ENCODE peak calls at places on chromosomes 3 and 15, in nine cellular contexts. T, U, O, Z, B, K, X, L and F are unnamed samples.

GRCh38 chr15:74543583-74543982 is 2.6 kb downstream of the ARID3B start:
- DNase-seq in T (no peak), U (no peak), O (no peak), Z (no peak), B (no peak), K (no peak), X (no peak), L (no peak), F (no peak)

GRCh38 chr15:37095197-37095992 is 5.0 kb downstream of the MEIS2 start:
- DNase-seq in T (no peak), U (no peak), O (no peak), Z (no peak), B (no peak), K (peak), X (no peak), L (no peak), F (peak)

GRCh38 chr3:183710231-183710630 is 12.6 kb downstream of the YEATS2 start:
- DNase-seq in T (no peak), U (no peak), O (no peak), Z (no peak), B (no peak), K (no peak), X (no peak), L (no peak), F (no peak)

GRCh38 chr15:60095711-60096110 is 91.6 kb downstream of the FOXB1 start:
- DNase-seq in T (no peak), U (no peak), O (no peak), Z (no peak), B (no peak), K (no peak), X (peak), L (no peak), F (no peak)

GRCh38 chr15:33865416-33865815 is 102.9 kb upstream of the CHRM5 start:
- DNase-seq in T (no peak), U (no peak), O (no peak), Z (no peak), B (peak), K (no peak), X (peak), L (no peak), F (no peak)

GRCh38 chr3:197854596-197855343 is 63.7 kb downstream of the LRCH3 start:
- DNase-seq in T (no peak), U (no peak), O (no peak), Z (no peak), B (peak), K (no peak), X (peak), L (no peak), F (no peak)

GRCh38 chr3:188821998-188822397 is 349.8 kb upstream of the TPRG1 start:
- DNase-seq in T (no peak), U (no peak), O (no peak), Z (no peak), B (no peak), K (no peak), X (no peak), L (no peak), F (no peak)

GRCh38 chr3:11530153-11530721 is 113.5 kb downstream of the VGLL4 start:
- DNase-seq in T (no peak), U (peak), O (peak), Z (no peak), B (peak), K (peak), X (peak), L (no peak), F (no peak)

GRCh38 chr3:35946857-35947514 is 307.7 kb downstream of the ARPP21 start:
- DNase-seq in T (peak), U (no peak), O (no peak), Z (no peak), B (no peak), K (no peak), X (no peak), L (no peak), F (no peak)

GRCh38 chr3:95327478-95327877 is 1264.6 kb downstream of the NSUN3 start:
- DNase-seq in T (no peak), U (no peak), O (no peak), Z (no peak), B (no peak), K (no peak), X (no peak), L (no peak), F (no peak)

GRCh38 chr3:53024315-53024714 is 21.6 kb downstream of the SFMBT1 start:
- DNase-seq in T (no peak), U (no peak), O (no peak), Z (no peak), B (no peak), K (no peak), X (no peak), L (no peak), F (no peak)

GRCh38 chr15:47124430-47125102 is 592.7 kb upstream of the SEMA6D start:
- DNase-seq in T (no peak), U (no peak), O (no peak), Z (no peak), B (no peak), K (no peak), X (no peak), L (no peak), F (no peak)

GRCh38 chr15:70587896-70588567 is 175.3 kb downstream of the UACA start:
- DNase-seq in T (no peak), U (no peak), O (no peak), Z (no peak), B (no peak), K (no peak), X (no peak), L (no peak), F (no peak)

GRCh38 chr3:105619651-105620050 is 249.2 kb downstream of the CBLB start:
- DNase-seq in T (no peak), U (no peak), O (no peak), Z (no peak), B (no peak), K (no peak), X (no peak), L (no peak), F (no peak)

GRCh38 chr3:42148982-42149432 is 57.9 kb downstream of the TRAK1 start:
- DNase-seq in T (peak), U (peak), O (peak), Z (peak), B (peak), K (peak), X (peak), L (peak), F (no peak)

GRCh38 chr15:85329561-85330421 is 50.6 kb upstream of the AKAP13 start:
- DNase-seq in T (peak), U (no peak), O (no peak), Z (peak), B (peak), K (peak), X (peak), L (no peak), F (no peak)

GRCh38 chr3:66985336-66985920 is 12.7 kb upstream of the KBTBD8 start:
- DNase-seq in T (no peak), U (no peak), O (no peak), Z (no peak), B (no peak), K (no peak), X (no peak), L (no peak), F (no peak)

GRCh38 chr15:62124953-62125263 is 40.2 kb downstream of the C2CD4B start:
- DNase-seq in T (no peak), U (no peak), O (no peak), Z (no peak), B (no peak), K (no peak), X (no peak), L (no peak), F (no peak)

GRCh38 chr3:149214702-149215101 is 6.9 kb downstream of the CP start:
- DNase-seq in T (peak), U (no peak), O (no peak), Z (no peak), B (no peak), K (no peak), X (no peak), L (no peak), F (no peak)

GRCh38 chr3:183548262-183548769 is 7.2 kb downstream of the KLHL6 start:
- DNase-seq in T (no peak), U (no peak), O (no peak), Z (no peak), B (peak), K (no peak), X (peak), L (no peak), F (no peak)

GRCh38 chr15:52710050-52710709 is 31.0 kb upstream of the ATOSA start:
- DNase-seq in T (no peak), U (no peak), O (no peak), Z (no peak), B (no peak), K (no peak), X (no peak), L (no peak), F (no peak)

GRCh38 chr3:125156491-125156890 is 56.1 kb downstream of the SLC12A8 start:
- DNase-seq in T (no peak), U (no peak), O (no peak), Z (no peak), B (no peak), K (no peak), X (no peak), L (no peak), F (no peak)

GRCh38 chr3:194140520-194141414 is 4.8 kb downstream of the HES1 start:
- DNase-seq in T (peak), U (peak), O (peak), Z (peak), B (no peak), K (peak), X (peak), L (peak), F (peak)

GRCh38 chr3:107260221-107260620 is 117.0 kb upstream of the CCDC54 start:
- DNase-seq in T (no peak), U (no peak), O (no peak), Z (no peak), B (peak), K (no peak), X (no peak), L (no peak), F (no peak)

GRCh38 chr3:125671461-125672243 is 76.4 kb upstream of the OSBPL11 start:
- DNase-seq in T (no peak), U (no peak), O (no peak), Z (no peak), B (no peak), K (no peak), X (no peak), L (no peak), F (no peak)

GRCh38 chr3:32575451-32575850 is 4.8 kb upstream of the DYNC1LI1 start:
- DNase-seq in T (no peak), U (no peak), O (no peak), Z (no peak), B (peak), K (no peak), X (no peak), L (no peak), F (no peak)

GRCh38 chr3:171230857-171231256 is 204.3 kb upstream of the SLC2A2 start:
- DNase-seq in T (no peak), U (no peak), O (no peak), Z (no peak), B (no peak), K (no peak), X (peak), L (no peak), F (no peak)

GRCh38 chr3:25033407-25034029 is 394.5 kb upstream of the RARB start:
- DNase-seq in T (peak), U (no peak), O (no peak), Z (peak), B (peak), K (peak), X (peak), L (peak), F (no peak)

GRCh38 chr15:78374436-78375393 is 34.6 kb downstream of the CRABP1 start:
- DNase-seq in T (peak), U (no peak), O (no peak), Z (no peak), B (no peak), K (no peak), X (no peak), L (peak), F (no peak)

GRCh38 chr15:77864211-77865105 is 213.1 kb downstream of the TBC1D2B start:
- DNase-seq in T (no peak), U (peak), O (no peak), Z (no peak), B (no peak), K (no peak), X (no peak), L (no peak), F (peak)

GRCh38 chr3:123732447-123732846 is 147.6 kb upstream of the HACD2 start:
- DNase-seq in T (no peak), U (no peak), O (no peak), Z (no peak), B (peak), K (no peak), X (no peak), L (no peak), F (no peak)

GRCh38 chr15:57393081-57393480 is 16.8 kb downstream of the CGNL1 start:
- DNase-seq in T (no peak), U (no peak), O (no peak), Z (no peak), B (no peak), K (no peak), X (no peak), L (no peak), F (no peak)

GRCh38 chr15:41949400-41950126 is 22.8 kb downstream of the EHD4 start:
- DNase-seq in T (no peak), U (no peak), O (no peak), Z (no peak), B (no peak), K (no peak), X (peak), L (no peak), F (no peak)

GRCh38 chr15:38316311-38316710 is 63.7 kb downstream of the SPRED1 start:
- DNase-seq in T (no peak), U (no peak), O (no peak), Z (no peak), B (no peak), K (no peak), X (no peak), L (no peak), F (no peak)

GRCh38 chr3:57597973-57598351 is 818 bp upstream of the ARF4 start:
- DNase-seq in T (no peak), U (no peak), O (no peak), Z (no peak), B (no peak), K (no peak), X (no peak), L (peak), F (no peak)

GRCh38 chr15:22955544-22956085 is 24.6 kb downstream of the CYFIP1 start:
- DNase-seq in T (no peak), U (peak), O (no peak), Z (no peak), B (no peak), K (no peak), X (no peak), L (no peak), F (no peak)

DNA sequence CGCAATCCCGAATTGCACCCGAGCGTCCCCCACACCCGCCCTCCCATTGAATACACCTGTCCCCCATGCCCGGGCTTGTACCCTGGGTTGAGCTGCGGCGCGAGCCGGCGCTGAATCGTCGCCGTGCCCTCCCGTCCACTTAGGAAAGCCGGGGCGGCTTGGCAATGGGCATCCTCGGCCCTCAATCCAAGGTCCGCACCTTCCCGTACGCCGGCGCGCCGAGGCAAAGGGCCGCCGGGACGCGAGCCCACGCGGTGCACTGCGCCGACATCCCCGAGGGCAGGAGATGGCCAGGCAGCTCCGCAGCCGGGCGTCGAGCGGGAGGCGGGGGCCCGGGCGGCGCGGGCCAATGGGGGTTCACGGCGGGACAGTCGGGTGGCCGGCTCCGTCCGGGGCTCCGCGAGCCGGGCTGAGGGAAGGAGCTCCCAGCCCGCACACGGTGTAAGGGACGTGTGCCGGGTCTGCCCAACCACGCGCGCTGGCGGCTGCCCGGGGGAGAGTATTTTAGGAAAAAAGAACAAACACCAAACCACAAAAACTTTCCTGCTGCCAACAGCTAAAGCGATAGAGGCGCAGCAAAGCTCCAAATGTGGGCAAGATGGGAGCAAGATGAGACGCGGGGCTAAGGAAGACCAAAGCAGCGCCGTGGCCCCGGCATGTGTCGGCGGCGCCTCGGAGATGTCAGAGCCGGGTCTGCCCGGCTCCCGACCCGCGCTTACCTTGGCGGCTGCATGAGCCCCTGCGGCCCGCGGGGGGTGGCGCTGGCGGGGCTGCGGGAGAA is 621 bp downstream of the RGMA start:
- DNase-seq in T (no peak), U (peak), O (peak), Z (peak), B (peak), K (peak), X (peak), L (no peak), F (peak)
- H3K27ac ChIP-seq in T (peak), U (peak), O (peak), Z (peak), B (no peak), K (peak), X (no peak), L (peak), F (no peak)

GRCh38 chr3:54861248-54862067 is 66.4 kb downstream of the LRTM1 start:
- DNase-seq in T (no peak), U (no peak), O (no peak), Z (peak), B (no peak), K (no peak), X (peak), L (no peak), F (no peak)
- H3K27ac ChIP-seq in T (no peak), U (no peak), O (no peak), Z (no peak), B (no peak), K (peak), X (no peak), L (no peak), F (no peak)

DNA sequence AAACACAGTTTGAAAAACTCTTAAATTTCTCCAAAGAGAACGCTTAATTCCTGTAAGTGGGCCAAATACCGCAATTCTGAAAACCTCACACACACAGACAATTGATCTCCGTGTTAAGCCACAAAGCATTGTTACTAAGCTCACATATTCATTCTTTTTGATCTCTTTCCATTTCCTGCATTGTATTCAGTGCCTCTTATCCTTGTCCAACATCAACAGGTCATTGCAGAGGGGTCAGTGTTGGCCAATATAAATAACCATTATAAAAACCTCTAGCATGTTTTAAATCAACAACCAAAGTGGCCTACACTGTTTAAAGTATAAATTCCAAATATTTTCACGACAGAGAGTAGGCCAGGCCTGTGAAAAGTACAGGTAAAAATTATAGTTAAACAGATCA is 171.1 kb downstream of the PDZRN3 start:
- DNase-seq in T (no peak), U (no peak), O (no peak), Z (no peak), B (peak), K (no peak), X (peak), L (no peak), F (no peak)
- H3K27ac ChIP-seq in T (no peak), U (peak), O (no peak), Z (no peak), B (no peak), K (no peak), X (no peak), L (no peak), F (no peak)

GRCh38 chr3:12656850-12657249 is 7.1 kb downstream of the RAF1 start:
- DNase-seq in T (no peak), U (no peak), O (no peak), Z (no peak), B (no peak), K (no peak), X (no peak), L (no peak), F (no peak)

GRCh38 chr3:12658593-12659058 is 5.3 kb downstream of the RAF1 start:
- DNase-seq in T (no peak), U (no peak), O (no peak), Z (no peak), B (peak), K (no peak), X (peak), L (no peak), F (no peak)

GRCh38 chr3:12660196-12660595 is 3.7 kb downstream of the RAF1 start:
- DNase-seq in T (no peak), U (no peak), O (no peak), Z (no peak), B (no peak), K (no peak), X (no peak), L (no peak), F (no peak)

GRCh38 chr3:12661926-12662592 is 1.9 kb downstream of the RAF1 start:
- DNase-seq in T (no peak), U (no peak), O (no peak), Z (no peak), B (no peak), K (no peak), X (no peak), L (no peak), F (no peak)

GRCh38 chr3:12659316-12660015 is 4.5 kb downstream of the RAF1 start:
- DNase-seq in T (no peak), U (no peak), O (no peak), Z (no peak), B (peak), K (no peak), X (peak), L (no peak), F (no peak)
- H3K27ac ChIP-seq in T (no peak), U (peak), O (peak), Z (peak), B (peak), K (peak), X (peak), L (peak), F (no peak)

GRCh38 chr3:150748648-150749047 is 14.3 kb downstream of the SIAH2 start:
- DNase-seq in T (no peak), U (no peak), O (no peak), Z (no peak), B (no peak), K (no peak), X (no peak), L (no peak), F (no peak)
- H3K27ac ChIP-seq in T (no peak), U (no peak), O (no peak), Z (no peak), B (no peak), K (no peak), X (no peak), L (peak), F (peak)

GRCh38 chr3:30660128-30660525 is 53.7 kb downstream of the TGFBR2 start:
- DNase-seq in T (no peak), U (no peak), O (no peak), Z (no peak), B (no peak), K (no peak), X (no peak), L (no peak), F (no peak)

GRCh38 chr3:30658328-30659052 is 52.1 kb downstream of the TGFBR2 start:
- DNase-seq in T (no peak), U (no peak), O (no peak), Z (no peak), B (peak), K (no peak), X (peak), L (no peak), F (no peak)

GRCh38 chr3:30656624-30657141 is 50.3 kb downstream of the TGFBR2 start:
- DNase-seq in T (no peak), U (no peak), O (no peak), Z (no peak), B (no peak), K (no peak), X (no peak), L (no peak), F (no peak)

GRCh38 chr3:30659270-30660127 is 53.1 kb downstream of the TGFBR2 start:
- DNase-seq in T (no peak), U (no peak), O (no peak), Z (no peak), B (peak), K (no peak), X (peak), L (no peak), F (no peak)

GRCh38 chr3:30657914-30658313 is 51.5 kb downstream of the TGFBR2 start:
- DNase-seq in T (no peak), U (no peak), O (no peak), Z (no peak), B (peak), K (no peak), X (peak), L (no peak), F (no peak)
- H3K27ac ChIP-seq in T (peak), U (peak), O (peak), Z (peak), B (peak), K (peak), X (peak), L (peak), F (peak)

DNA sequence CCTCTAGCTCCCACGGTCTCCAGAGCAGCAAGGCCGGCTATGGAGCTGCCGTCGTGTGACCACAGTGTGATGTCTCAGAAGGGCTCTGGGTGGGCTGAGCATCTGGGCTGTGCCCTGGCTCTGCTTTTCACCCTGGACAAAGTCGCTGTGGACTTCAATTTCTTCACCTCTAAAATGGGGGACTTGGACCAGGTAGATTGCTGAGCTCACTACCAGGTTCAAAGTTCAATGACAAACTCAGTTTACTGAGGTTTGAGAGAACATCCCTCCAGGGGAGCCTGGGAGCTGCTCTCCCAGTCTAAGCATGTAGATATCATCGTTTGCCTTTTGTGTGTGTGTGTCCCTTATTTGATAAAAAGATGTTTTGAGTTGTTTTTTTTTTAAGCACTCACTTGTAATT is 25.1 kb downstream of the RLBP1 start:
- DNase-seq in T (no peak), U (no peak), O (no peak), Z (no peak), B (no peak), K (no peak), X (no peak), L (no peak), F (no peak)
- H3K27ac ChIP-seq in T (no peak), U (peak), O (no peak), Z (peak), B (no peak), K (no peak), X (no peak), L (no peak), F (no peak)